ENCODE peak calls at places on chromosomes 12 and 14, in nine cellular contexts. Q, X, O, K, C, Y, I, V and P are unnamed samples.

GRCh38 chr14:63949696-63950095 is 96.9 kb downstream of the SYNE2 start:
- DNase-seq in X (peak; percentile 32), Y (no peak), I (no peak), Q (no peak), C (no peak), K (no peak), O (no peak), V (no peak), P (no peak)

GRCh38 chr12:57091633-57092528 is 3.0 kb downstream of the NAB2 start:
- DNase-seq in V (no peak), Q (no peak), O (no peak), X (no peak), K (no peak), I (no peak), Y (no peak), C (no peak), P (no peak)

GRCh38 chr12:10607885-10608458 is 5.4 kb downstream of the MAGOHB start:
- DNase-seq in Y (no peak), Q (no peak), C (no peak), X (peak; percentile 48), K (no peak), I (no peak), V (no peak), O (no peak), P (peak; percentile 9)

GRCh38 chr14:75636100-75636692 is 24.5 kb downstream of the ERG28 start:
- DNase-seq in C (no peak), I (peak; percentile 44), Q (peak; percentile 43), X (peak; percentile 60), V (peak; percentile 17), K (no peak), O (peak; percentile 3), Y (no peak), P (peak; percentile 91)

GRCh38 chr12:92566448-92567040 is 136.2 kb upstream of the PLEKHG7 start:
- DNase-seq in C (no peak), K (no peak), Y (no peak), V (no peak), Q (no peak), I (no peak), X (no peak), O (no peak), P (no peak)

GRCh38 chr14:46245281-46245680 is 406.3 kb downstream of the RPL10L start:
- DNase-seq in Q (no peak), V (no peak), K (no peak), O (peak; percentile 24), X (no peak), Y (no peak), I (no peak), C (no peak), P (no peak)

GRCh38 chr12:32997471-32997870 is 100.9 kb upstream of the PKP2 start:
- DNase-seq in C (no peak), K (no peak), V (no peak), O (no peak), X (no peak), Q (no peak), I (no peak), Y (no peak), P (no peak)

GRCh38 chr12:8662592-8662991 is at the start of gene MFAP5:
- DNase-seq in Y (no peak), K (no peak), C (peak; percentile 85), X (no peak), O (no peak), Q (no peak), V (peak; percentile 98), I (no peak), P (no peak)

GRCh38 chr12:1350934-1351240 is 243.5 kb downstream of the FBXL14 start:
- DNase-seq in Q (no peak), K (no peak), Y (no peak), O (no peak), X (no peak), C (no peak), V (no peak), I (no peak), P (no peak)

GRCh38 chr14:101410126-101410525 is 151.2 kb upstream of the DIO3 start:
- DNase-seq in Y (no peak), I (no peak), C (no peak), K (no peak), X (no peak), V (no peak), O (no peak), Q (no peak), P (no peak)

GRCh38 chr12:16583991-16584745 is 21.8 kb downstream of the LMO3 start:
- DNase-seq in X (no peak), K (no peak), Q (no peak), C (no peak), V (peak; percentile 58), O (no peak), Y (no peak), I (no peak), P (no peak)

GRCh38 chr14:104769324-104770071 is 16.6 kb downstream of the SIVA1 start:
- DNase-seq in Q (no peak), I (no peak), K (no peak), C (no peak), V (no peak), Y (no peak), X (no peak), O (no peak), P (no peak)

GRCh38 chr12:2258035-2258434 is 205.2 kb downstream of the CACNA1C start:
- DNase-seq in V (peak; percentile 50), O (no peak), C (no peak), Q (no peak), Y (no peak), X (peak; percentile 72), K (no peak), I (no peak), P (no peak)

GRCh38 chr12:116358850-116359761 is 81.6 kb upstream of the MED13L start:
- DNase-seq in O (peak; percentile 14), V (peak; percentile 97), K (peak; percentile 51), X (peak; percentile 97), C (peak; percentile 79), Y (peak; percentile 80), Q (peak; percentile 97), I (peak; percentile 89), P (peak; percentile 93)